ENCODE peak calls at places on chromosomes 16 and 17, in seven cellular contexts. B is fibroblast of mammary gland; M is cardiac muscle cell; P is naive thymus-derived CD4-positive, alpha-beta T cell; Y is lower lobe of right lung; G is fibroblast of the aortic adventitia; D is body of pancreas. J is an unnamed sample.

GRCh38 chr16:49048557-49048956 is 233.1 kb downstream of the CBLN1 start:
- DNase-seq in P (no peak), B (no peak), D (no peak), G (peak), Y (no peak), M (peak), J (no peak)

GRCh38 chr17:14038206-14038605 is 31.1 kb upstream of the COX10 start:
- DNase-seq in Y (no peak), M (peak), P (no peak), D (no peak), G (peak), B (no peak), J (no peak)

GRCh38 chr17:43416998-43417891 is 18.5 kb downstream of the ARL4D start:
- DNase-seq in Y (peak), D (no peak), B (peak), M (peak), G (peak), P (no peak), J (peak)

GRCh38 chr17:61457226-61457983 is 5.2 kb downstream of the TBX4 start:
- DNase-seq in B (no peak), D (no peak), P (no peak), G (no peak), M (no peak), Y (no peak), J (no peak)

GRCh38 chr17:13888043-13888442 is 181.3 kb upstream of the COX10 start:
- DNase-seq in Y (no peak), G (peak), B (peak), D (peak), M (peak), P (no peak), J (peak)

GRCh38 chr17:29807520-29808361 is 122.3 kb downstream of the SSH2 start:
- DNase-seq in D (peak), Y (peak), G (peak), M (peak), P (peak), B (peak), J (peak)

GRCh38 chr16:58020628-58021521 is 4.7 kb upstream of the MMP15 start:
- DNase-seq in D (peak), B (peak), Y (peak), P (peak), M (peak), G (peak), J (peak)

GRCh38 chr17:67503184-67503583 is 126.1 kb downstream of the PITPNC1 start:
- DNase-seq in M (no peak), B (peak), Y (no peak), G (peak), P (no peak), D (peak), J (no peak)

GRCh38 chr17:40061532-40062038 is 1.2 kb upstream of the THRA start:
- DNase-seq in M (no peak), D (no peak), Y (peak), B (no peak), G (no peak), P (no peak), J (no peak)

GRCh38 chr17:41065829-41066624 is at the start of gene KRTAP2-4:
- DNase-seq in D (no peak), G (peak), B (peak), Y (no peak), P (no peak), M (peak), J (no peak)

GRCh38 chr16:56425439-56425832 is at the start of gene AMFR:
- DNase-seq in G (peak), D (peak), Y (peak), P (peak), B (peak), M (peak), J (peak)

GRCh38 chr17:12631076-12631475 is 34.6 kb upstream of the MYOCD start:
- DNase-seq in P (no peak), M (no peak), G (no peak), Y (no peak), B (peak), D (no peak), J (peak)

GRCh38 chr16:23187341-23187740 is 4.8 kb downstream of the SCNN1G start:
- DNase-seq in D (no peak), Y (no peak), P (no peak), M (no peak), B (no peak), G (no peak), J (no peak)

GRCh38 chr17:64608571-64608981 is 53.5 kb downstream of the SMURF2 start:
- DNase-seq in P (no peak), B (peak), G (peak), M (no peak), D (no peak), Y (no peak), J (no peak)

GRCh38 chr16:1828645-1829410 is 1.8 kb downstream of the FAHD1 start:
- DNase-seq in D (no peak), G (no peak), Y (no peak), P (no peak), B (no peak), M (no peak), J (no peak)
- H3K4me3 ChIP-seq in D (no peak), G (peak), Y (peak), P (no peak), B (peak), M (peak), J (no peak)

DNA sequence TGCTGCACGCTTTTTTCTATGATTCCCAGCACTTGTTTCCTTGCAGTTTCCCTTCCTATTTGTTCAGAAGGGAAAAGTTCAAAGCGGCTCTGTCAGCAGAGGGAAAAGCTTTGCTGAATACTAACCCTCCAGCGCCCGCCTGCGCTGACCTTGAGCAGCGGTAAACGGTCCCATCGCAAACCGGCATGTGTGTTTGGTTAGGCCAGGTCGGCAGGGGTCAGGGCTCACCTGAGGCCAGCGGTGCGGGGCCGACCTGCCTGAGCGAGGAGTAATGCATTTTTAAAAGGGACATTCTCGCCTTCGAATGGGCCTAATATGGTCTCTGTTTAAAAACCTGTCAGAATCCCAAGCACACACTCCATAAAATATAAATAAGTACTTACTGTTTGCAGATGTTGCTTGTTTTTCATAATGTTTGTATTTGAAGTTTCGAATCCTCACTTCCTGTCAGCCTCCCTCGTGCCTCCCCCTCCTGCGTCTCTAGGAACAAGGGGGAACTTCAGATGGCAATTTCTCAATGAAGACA is 110.1 kb downstream of the IRX3 start:
- DNase-seq in P (no peak), D (peak), G (no peak), B (no peak), Y (no peak), M (peak), J (no peak)
- H3K4me3 ChIP-seq in P (no peak), D (no peak), G (no peak), B (no peak), Y (no peak), M (no peak), J (no peak)

DNA sequence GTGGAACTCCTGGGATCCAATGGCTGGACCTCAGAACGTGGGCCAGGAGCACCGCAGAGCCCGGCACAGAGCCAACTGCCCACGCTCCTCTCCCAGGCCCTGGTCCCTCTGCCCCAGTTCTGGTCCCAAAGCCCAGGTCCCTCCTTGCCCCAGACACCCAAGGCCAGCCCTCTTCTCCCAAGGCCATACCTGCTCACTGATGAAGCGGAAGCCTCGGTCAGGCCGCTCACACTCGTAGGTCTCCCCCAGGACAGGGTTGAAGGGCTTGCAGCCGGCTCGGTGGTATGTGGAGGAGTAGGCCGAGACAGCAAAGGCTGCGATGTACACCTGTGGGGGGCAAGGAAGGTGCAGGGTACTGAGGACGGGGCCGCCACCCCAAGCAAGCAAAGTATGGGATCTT is 8.5 kb downstream of the OSBPL7 start:
- DNase-seq in G (no peak), B (no peak), D (no peak), P (no peak), Y (no peak), M (no peak), J (peak)
- H3K4me3 ChIP-seq in G (no peak), B (no peak), D (no peak), P (no peak), Y (no peak), M (no peak), J (no peak)

DNA sequence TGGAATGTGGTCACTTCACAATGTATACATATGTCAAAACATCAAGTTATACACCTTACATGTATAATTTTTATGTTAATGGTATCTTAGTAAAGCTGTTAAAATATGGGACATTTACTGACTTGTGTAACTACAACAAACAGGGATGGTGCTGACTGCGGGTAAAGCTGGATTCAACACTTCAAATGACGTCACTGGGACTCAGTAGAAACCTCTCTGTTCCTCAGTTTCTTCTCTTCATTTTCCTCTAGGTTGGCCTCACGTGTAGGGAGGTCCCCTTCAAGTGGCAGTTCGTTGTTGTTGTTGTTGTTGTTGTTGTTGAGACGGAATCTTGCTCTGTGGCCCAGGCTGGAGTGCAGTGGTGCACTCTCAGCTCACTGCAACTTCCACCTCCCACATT is 182.9 kb downstream of the RBFOX1 start:
- DNase-seq in M (no peak), G (no peak), D (no peak), B (no peak), P (no peak), Y (no peak), J (no peak)
- H3K4me3 ChIP-seq in M (no peak), G (no peak), D (no peak), B (no peak), P (no peak), Y (no peak), J (no peak)

GRCh38 chr16:79167893-79168292 is 432.6 kb downstream of the MAF start:
- DNase-seq in Y (no peak), M (no peak), D (no peak), G (no peak), P (no peak), B (no peak), J (no peak)
- H3K4me3 ChIP-seq in Y (no peak), M (no peak), D (no peak), G (no peak), P (no peak), B (no peak), J (no peak)

DNA sequence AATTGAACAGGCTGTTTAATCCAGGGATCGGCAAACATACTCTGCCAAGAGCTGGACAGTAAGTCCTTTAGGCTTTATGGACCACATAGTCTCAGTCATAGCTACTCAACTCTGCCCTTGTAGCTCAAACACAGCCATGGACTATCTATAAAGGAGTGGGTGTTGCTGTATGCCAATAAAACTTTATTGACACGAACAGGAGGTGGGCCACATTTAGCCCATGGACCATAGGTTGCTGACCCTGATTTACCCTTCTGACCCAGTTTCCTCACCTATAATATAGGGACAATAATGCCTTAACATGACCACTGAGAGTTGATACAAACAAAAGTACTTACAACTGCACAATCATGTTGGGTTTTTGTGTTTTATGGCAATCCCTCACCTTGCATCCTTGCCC is 257.0 kb upstream of the SDK2 start:
- DNase-seq in Y (no peak), G (no peak), M (no peak), B (no peak), D (no peak), P (no peak), J (no peak)
- H3K4me3 ChIP-seq in Y (peak), G (no peak), M (peak), B (no peak), D (no peak), P (peak), J (no peak)

DNA sequence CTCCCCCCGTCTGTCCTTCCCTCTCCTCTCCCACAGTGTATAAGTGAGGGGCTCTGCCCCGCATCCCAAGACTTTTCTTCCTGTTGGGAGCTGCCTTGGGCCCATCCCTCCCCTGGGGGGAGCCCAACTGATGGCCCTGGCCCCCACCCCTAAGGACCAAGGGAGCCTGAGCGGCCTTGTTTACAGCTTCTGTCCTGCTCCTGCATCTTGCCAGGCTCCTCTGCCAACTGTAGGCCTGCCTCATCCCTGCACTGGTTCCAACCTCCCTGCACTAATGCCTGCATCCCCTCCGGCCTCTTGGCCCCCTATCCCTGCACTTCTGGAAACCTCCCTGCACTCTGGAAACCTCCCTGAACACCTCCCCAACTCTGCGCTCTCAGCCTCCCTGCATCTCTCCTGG is 1.4 kb upstream of the PAGR1 start:
- DNase-seq in M (no peak), D (no peak), B (no peak), Y (no peak), G (no peak), P (no peak), J (peak)
- H3K4me3 ChIP-seq in M (no peak), D (no peak), B (no peak), Y (peak), G (peak), P (peak), J (no peak)

GRCh38 chr17:17866897-17867296 is 30.1 kb upstream of the SREBF1 start:
- DNase-seq in P (no peak), Y (no peak), B (no peak), M (no peak), G (no peak), D (no peak), J (no peak)

GRCh38 chr17:17870292-17870691 is 33.5 kb upstream of the SREBF1 start:
- DNase-seq in B (no peak), P (no peak), Y (no peak), G (no peak), D (no peak), M (no peak), J (no peak)

GRCh38 chr17:17866425-17866824 is 29.6 kb upstream of the SREBF1 start:
- DNase-seq in D (no peak), P (no peak), Y (no peak), B (no peak), M (no peak), G (no peak), J (no peak)

GRCh38 chr17:17871913-17872312 is 35.1 kb upstream of the SREBF1 start:
- DNase-seq in P (no peak), Y (no peak), M (no peak), B (no peak), D (no peak), G (no peak), J (no peak)

DNA sequence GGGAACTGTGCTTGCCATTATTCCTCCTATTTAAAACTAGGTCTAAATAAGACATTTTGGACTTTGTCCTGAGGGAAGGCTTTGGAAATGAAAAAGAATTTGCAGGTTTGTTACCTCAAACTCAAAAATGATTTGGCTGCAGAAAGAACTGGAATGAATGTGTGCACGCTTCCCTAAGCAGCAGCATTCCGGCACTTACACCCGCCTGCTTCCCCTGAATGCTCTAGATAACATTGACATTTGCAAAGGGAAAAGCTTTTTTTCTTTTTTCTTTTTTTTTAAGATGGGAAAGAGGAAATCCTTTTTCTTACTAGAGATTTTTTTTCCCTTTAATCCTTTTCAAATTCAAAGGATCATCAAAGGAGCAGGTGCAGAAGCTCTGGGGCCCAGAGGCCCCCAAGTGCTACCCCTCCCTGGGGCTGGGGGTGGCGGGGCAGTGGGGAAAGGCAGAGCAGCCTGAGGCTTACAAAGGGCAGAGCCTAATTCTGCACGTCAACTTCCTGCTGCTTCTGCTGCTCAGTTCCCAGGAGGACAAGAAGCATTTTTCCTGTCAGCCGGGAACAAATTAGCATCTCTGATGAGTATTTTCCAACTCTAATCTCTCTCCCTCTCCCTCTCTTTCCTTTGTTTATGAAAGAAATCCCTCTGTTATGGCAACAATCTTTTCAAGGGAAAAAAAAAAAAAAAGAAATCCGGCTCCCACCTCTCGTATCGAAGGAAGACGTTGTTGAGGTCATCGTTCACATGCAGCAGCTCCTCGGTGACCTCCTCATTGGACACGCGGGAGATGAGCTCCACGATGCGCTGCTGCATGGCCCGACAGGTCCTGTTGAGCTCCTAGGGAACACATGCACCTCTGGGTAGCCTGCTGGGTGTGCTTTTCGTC is 32.1 kb upstream of the SREBF1 start:
- DNase-seq in B (peak), Y (no peak), M (peak), P (no peak), G (peak), D (no peak), J (peak)
- H3K4me3 ChIP-seq in B (no peak), Y (no peak), M (no peak), P (no peak), G (no peak), D (no peak), J (no peak)

GRCh38 chr16:85187886-85188285 is 75.6 kb upstream of the CIBAR2 start:
- DNase-seq in B (no peak), D (no peak), Y (no peak), P (no peak), G (no peak), M (no peak), J (no peak)
- H3K4me3 ChIP-seq in B (no peak), D (no peak), Y (no peak), P (no peak), G (no peak), M (no peak), J (no peak)